ENCODE peak calls at places on chromosomes 6 and 20, in eight cellular contexts. R is H9, L is A549, Y is hepatocyte, G is AG04450, T is left ventricle myocardium inferior, Q is heart right ventricle, N is fibroblast of lung. J is an unnamed sample.
A peak's percentile ranks its signal among the peaks of the same experiment; 100 is the strongest.

GRCh38 chr6:38391909-38392614 is 247.7 kb downstream of the BTBD9 start:
- DNase-seq in R (no peak), L (no peak), G (no peak), Y (peak; percentile 8), Q (no peak), N (peak; percentile 15), T (no peak), J (no peak)

GRCh38 chr6:9439931-9440330 is 974.9 kb downstream of the TFAP2A start:
- DNase-seq in T (no peak), Q (no peak), Y (no peak), N (no peak), R (no peak), L (no peak), G (no peak), J (no peak)

GRCh38 chr6:56349196-56349595 is 101.8 kb upstream of the COL21A1 start:
- DNase-seq in G (no peak), R (no peak), Y (no peak), Q (no peak), N (peak; percentile 57), T (no peak), L (no peak), J (no peak)

GRCh38 chr6:13030421-13030820 is 297.9 kb downstream of the TBC1D7 start:
- DNase-seq in G (no peak), Y (no peak), N (no peak), Q (no peak), R (no peak), T (no peak), L (no peak), J (no peak)

GRCh38 chr20:35299780-35300179 is 7.6 kb upstream of the FAM83C start:
- DNase-seq in R (no peak), N (no peak), Q (no peak), T (no peak), G (no peak), Y (no peak), L (no peak), J (no peak)

GRCh38 chr6:35341557-35341956 is 801 bp upstream of the PPARD start:
- DNase-seq in Q (no peak), L (no peak), G (no peak), T (no peak), N (no peak), R (no peak), Y (no peak), J (peak; percentile 62)

GRCh38 chr6:35605600-35605999 is 83.1 kb downstream of the FKBP5 start:
- DNase-seq in Y (no peak), N (no peak), T (no peak), Q (no peak), L (no peak), R (no peak), G (no peak), J (no peak)

GRCh38 chr20:49701313-49701731 is 12.4 kb downstream of the B4GALT5 start:
- DNase-seq in R (no peak), Q (no peak), Y (no peak), L (peak; percentile 86), N (peak; percentile 36), T (no peak), G (no peak), J (no peak)

GRCh38 chr6:41200296-41200900 is 551 bp downstream of the TREML2 start:
- DNase-seq in L (no peak), T (no peak), N (peak; percentile 27), R (no peak), Q (no peak), Y (no peak), G (no peak), J (peak; percentile 48)

GRCh38 chr6:22582806-22583205 is 13.4 kb downstream of the HDGFL1 start:
- DNase-seq in T (no peak), Y (no peak), G (no peak), L (no peak), N (peak; percentile 87), Q (no peak), R (no peak), J (no peak)
- H3K9me3 ChIP-seq in T (no peaks in the 10 kb centered on the region), Y (no peaks in the 10 kb centered on the region), G (no peaks in the 10 kb centered on the region), L (no peaks in the 10 kb centered on the region), N (no peaks in the 10 kb centered on the region), Q (no peaks in the 10 kb centered on the region), R (no peaks in the 10 kb centered on the region), J (no peaks in the 10 kb centered on the region)

DNA sequence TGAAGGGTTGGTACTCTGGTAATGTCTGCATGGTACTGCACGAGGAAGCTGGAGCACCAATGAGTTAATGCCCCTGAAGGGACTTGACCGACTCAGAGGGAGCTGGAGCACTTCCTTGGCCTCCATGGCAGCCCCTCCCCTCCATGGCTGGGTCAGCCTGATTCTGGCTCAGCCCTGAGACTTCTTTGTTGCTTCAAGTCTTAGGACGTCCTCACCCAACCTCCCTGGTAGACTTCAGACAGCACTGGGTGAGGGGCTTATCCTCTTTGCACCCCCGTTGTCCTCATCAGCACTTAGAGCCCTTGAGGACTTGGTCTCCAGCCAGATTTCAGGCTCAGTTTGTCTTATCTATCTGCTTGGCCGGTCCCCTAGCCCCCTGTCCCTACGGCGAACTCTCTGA is 16.4 kb upstream of the TAGAP start:
- DNase-seq in Y (no peak), L (no peak), N (no peak), T (no peak), Q (no peak), G (no peak), R (no peak), J (peak; percentile 13)
- H3K27ac ChIP-seq in Y (no peak overlapping the region), L (no peak overlapping the region), N (no peak overlapping the region), T (no peak overlapping the region), Q (no peak overlapping the region), G (no peak overlapping the region), R (no peak overlapping the region), J (no peak overlapping the region)

DNA sequence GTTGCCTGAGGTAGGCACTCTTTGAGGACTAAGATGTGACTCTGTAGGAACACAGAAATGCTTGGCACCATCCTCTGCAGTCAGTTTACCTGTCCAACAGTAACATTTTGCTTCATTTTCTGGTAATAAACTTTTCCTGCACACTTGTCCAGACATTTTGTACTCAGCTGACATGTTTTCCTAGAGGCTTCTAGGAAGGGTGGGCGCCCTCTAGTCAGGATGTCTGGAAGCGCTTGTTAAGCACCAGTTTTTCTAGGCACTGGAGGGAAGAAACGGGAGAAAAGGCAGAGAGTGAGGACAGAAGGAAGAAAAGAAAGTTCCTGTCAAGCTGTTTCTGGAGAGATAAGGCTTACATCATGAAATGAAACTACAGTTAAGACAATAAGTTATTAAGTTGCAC is 42.5 kb upstream of the TNFRSF21 start:
- DNase-seq in L (peak; percentile 10), R (no peak), N (no peak), G (no peak), Q (no peak), T (no peak), Y (no peak), J (peak; percentile 70)
- TF ChIP-seq CTCF in L (no peak), R (peak; percentile 62), N (peak; percentile 26), G (peak; percentile 40), Q (no peak), T (no peak), Y (no peak), J (peak; percentile 73)

GRCh38 chr6:165260462-165260861 is 48.9 kb downstream of the C6orf118 start:
- DNase-seq in Q (no peak), Y (no peak), N (no peak), L (no peak), T (no peak), R (no peak), G (no peak), J (no peak)
- H3K9me3 ChIP-seq in Q (no peaks in the 10 kb centered on the region), Y (no peaks in the 10 kb centered on the region), N (no peaks in the 10 kb centered on the region), L (no peaks in the 10 kb centered on the region), T (peaks cover 38% of the 10 kb centered on the region), R (no peaks in the 10 kb centered on the region), G (peaks cover 37% of the 10 kb centered on the region), J (peaks cover 9% of the 10 kb centered on the region)

DNA sequence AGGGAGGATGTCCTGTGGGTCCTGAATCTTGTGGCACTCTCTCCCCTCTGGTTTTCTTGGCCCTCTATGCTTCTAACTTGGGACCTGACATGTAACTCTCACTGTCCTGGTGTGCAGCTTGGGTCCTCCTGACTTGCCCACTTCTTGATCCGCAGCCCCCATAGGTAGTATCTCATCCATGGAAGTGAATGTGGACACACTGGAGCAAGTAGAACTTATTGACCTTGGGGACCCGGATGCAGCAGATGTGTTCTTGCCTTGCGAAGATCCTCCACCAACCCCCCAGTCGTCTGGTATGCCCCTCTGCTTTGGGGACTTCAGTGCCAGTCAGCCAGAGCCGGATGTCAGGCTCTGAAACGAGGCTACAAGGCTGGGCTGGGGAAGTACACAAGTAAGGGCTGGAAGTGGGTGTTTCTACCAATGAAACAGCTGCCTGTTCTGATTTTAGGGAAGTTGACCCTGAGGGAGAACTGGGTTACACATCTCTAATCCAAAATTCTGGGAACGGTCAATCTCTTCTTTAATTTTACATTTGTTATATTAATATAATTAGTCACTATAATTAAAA is 641 bp downstream of the DBNDD2 start:
- DNase-seq in Y (no peak), G (no peak), L (no peak), R (no peak), N (no peak), Q (peak; percentile 16), T (no peak), J (no peak)
- H3K27ac ChIP-seq in Y (no peak overlapping the region), G (no peak overlapping the region), L (no peak overlapping the region), R (no peak overlapping the region), N (no peak overlapping the region), Q (peak overlapping the region; percentile 99), T (peak overlapping the region; percentile 100), J (no peak overlapping the region)

GRCh38 chr6:78438135-78438534 is 429.2 kb upstream of the IRAK1BP1 start:
- DNase-seq in T (no peak), Q (no peak), G (no peak), L (no peak), Y (no peak), N (no peak), R (no peak), J (no peak)

DNA sequence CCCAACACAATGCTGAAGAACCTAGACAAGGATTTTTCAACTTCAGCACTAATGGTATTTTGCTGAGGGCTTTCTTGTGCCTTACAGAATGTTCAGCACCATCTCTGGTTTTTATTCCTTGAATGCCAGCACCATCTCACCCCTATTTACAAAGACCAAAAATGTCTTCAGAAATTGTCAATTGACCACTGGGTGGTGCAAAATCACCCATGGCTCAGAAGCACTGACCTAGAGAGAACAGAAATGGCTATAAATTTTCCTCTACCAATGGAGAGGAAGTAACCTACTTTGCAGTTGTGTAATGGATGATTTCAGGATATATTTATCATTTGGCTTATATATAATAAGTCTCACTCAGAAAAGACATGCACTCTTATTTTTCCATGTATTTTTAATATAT is 431.0 kb upstream of the IRAK1BP1 start:
- DNase-seq in Q (no peak), Y (peak; percentile 4), R (no peak), L (peak; percentile 10), N (peak; percentile 34), G (peak; percentile 8), T (no peak), J (peak; percentile 57)
- TF ChIP-seq CTCF in Q (peak; percentile 9), Y (peak; percentile 12), R (peak; percentile 58), L (peak; percentile 21), N (peak; percentile 30), G (peak; percentile 53), T (no peak), J (peak; percentile 54)

DNA sequence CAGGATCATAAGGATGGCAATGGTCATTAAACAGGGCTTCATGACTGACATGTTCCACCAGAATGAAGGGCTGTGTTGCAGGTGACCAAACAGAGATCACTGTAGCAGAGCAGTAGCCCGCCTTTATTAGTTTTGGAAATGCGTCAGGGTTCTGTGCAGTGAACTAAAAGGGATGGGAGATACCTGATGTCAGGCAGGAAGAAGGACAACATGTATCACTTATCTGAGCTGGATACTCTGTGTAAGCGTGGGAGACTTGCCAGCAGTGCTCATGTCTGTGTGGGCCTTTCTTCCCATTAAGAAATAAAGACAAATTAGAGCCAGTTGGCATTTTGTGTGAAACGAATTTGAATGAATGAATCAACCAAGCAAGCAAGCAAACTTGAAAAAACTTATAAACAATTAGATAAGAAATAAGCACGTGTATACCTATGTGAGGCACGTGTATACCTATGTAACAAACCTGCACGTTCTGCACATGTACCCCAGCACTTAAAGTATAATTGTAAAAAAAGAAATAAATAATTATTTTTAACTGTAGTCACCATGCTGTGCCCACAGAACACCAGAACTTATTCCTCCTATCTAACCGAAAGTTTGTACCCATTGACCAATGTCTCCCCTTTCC is at the start of gene DEFB116:
- DNase-seq in Q (no peak), L (no peak), G (no peak), T (no peak), R (no peak), N (no peak), Y (no peak), J (no peak)
- H3K9me3 ChIP-seq in Q (no peaks in the 10 kb centered on the region), L (no peaks in the 10 kb centered on the region), G (no peaks in the 10 kb centered on the region), T (peaks cover 14% of the 10 kb centered on the region), R (peaks cover 80% of the 10 kb centered on the region), N (no peaks in the 10 kb centered on the region), Y (no peaks in the 10 kb centered on the region), J (peaks cover 89% of the 10 kb centered on the region)